ENCODE peak calls at places on chromosome X, in seven cellular contexts. One of them, this sample, is unnamed.

GRCh38 chrX:155334486-155335316 is at the start of gene CLIC2:
- DNase-seq in HCT116: no peak
- DNase-seq in neural progenitor cell: no peak
- DNase-seq in hepatocyte: peak
- DNase-seq in MM.1S: peak
- DNase-seq in GM23338: no peak
- DNase-seq in GM23248: peak
- DNase-seq in this sample: peak

GRCh38 chrX:53883196-53883595 is 161.1 kb downstream of the PHF8 start:
- DNase-seq in GM23248: no peak
- DNase-seq in GM23338: no peak
- DNase-seq in hepatocyte: no peak
- DNase-seq in HCT116: no peak
- DNase-seq in MM.1S: no peak
- DNase-seq in neural progenitor cell: no peak
- DNase-seq in this sample: no peak

GRCh38 chrX:17944833-17945497 is 83.9 kb upstream of the RAI2 start:
- DNase-seq in GM23338: peak
- DNase-seq in hepatocyte: peak
- DNase-seq in GM23248: peak
- DNase-seq in neural progenitor cell: peak
- DNase-seq in MM.1S: peak
- DNase-seq in HCT116: no peak
- DNase-seq in this sample: peak

GRCh38 chrX:46488712-46489111 is 56.5 kb downstream of the ZNF674 start:
- DNase-seq in HCT116: no peak
- DNase-seq in GM23338: peak
- DNase-seq in neural progenitor cell: peak
- DNase-seq in GM23248: no peak
- DNase-seq in hepatocyte: no peak
- DNase-seq in MM.1S: no peak
- DNase-seq in this sample: no peak

GRCh38 chrX:115968436-115969252 is 201.9 kb upstream of the AGTR2 start:
- DNase-seq in HCT116: peak
- DNase-seq in hepatocyte: peak
- DNase-seq in MM.1S: peak
- DNase-seq in GM23248: peak
- DNase-seq in GM23338: peak
- DNase-seq in neural progenitor cell: peak
- DNase-seq in this sample: no peak

GRCh38 chrX:96435636-96436035 is 249.0 kb upstream of the DIAPH2 start:
- DNase-seq in hepatocyte: no peak
- DNase-seq in HCT116: no peak
- DNase-seq in GM23338: no peak
- DNase-seq in neural progenitor cell: no peak
- DNase-seq in MM.1S: no peak
- DNase-seq in GM23248: peak
- DNase-seq in this sample: no peak

GRCh38 chrX:146224442-146224841 is 406.8 kb downstream of the SLITRK2 start:
- DNase-seq in MM.1S: peak
- DNase-seq in hepatocyte: peak
- DNase-seq in HCT116: no peak
- DNase-seq in GM23248: no peak
- DNase-seq in neural progenitor cell: peak
- DNase-seq in GM23338: peak
- DNase-seq in this sample: peak

GRCh38 chrX:111375747-111376146 is 36.2 kb downstream of the DCX start:
- DNase-seq in HCT116: no peak
- DNase-seq in MM.1S: no peak
- DNase-seq in hepatocyte: peak
- DNase-seq in neural progenitor cell: peak
- DNase-seq in GM23248: peak
- DNase-seq in GM23338: peak
- DNase-seq in this sample: no peak

GRCh38 chrX:129875669-129876068 is 30.3 kb upstream of the UTP14A start:
- DNase-seq in GM23248: peak
- DNase-seq in neural progenitor cell: no peak
- DNase-seq in GM23338: no peak
- DNase-seq in HCT116: no peak
- DNase-seq in hepatocyte: no peak
- DNase-seq in MM.1S: no peak
- DNase-seq in this sample: peak

GRCh38 chrX:99468993-99469392 is 941.1 kb downstream of the PCDH19 start:
- DNase-seq in GM23338: no peak
- DNase-seq in MM.1S: no peak
- DNase-seq in hepatocyte: no peak
- DNase-seq in HCT116: no peak
- DNase-seq in neural progenitor cell: no peak
- DNase-seq in GM23248: no peak
- DNase-seq in this sample: no peak

GRCh38 chrX:115957862-115958490 is 212.6 kb upstream of the AGTR2 start:
- DNase-seq in GM23338: peak
- DNase-seq in neural progenitor cell: peak
- DNase-seq in hepatocyte: no peak
- DNase-seq in GM23248: no peak
- DNase-seq in MM.1S: peak
- DNase-seq in HCT116: no peak
- DNase-seq in this sample: peak

GRCh38 chrX:113390531-113390930 is 549.9 kb upstream of the AMOT start:
- DNase-seq in GM23248: no peak
- DNase-seq in neural progenitor cell: no peak
- DNase-seq in GM23338: no peak
- DNase-seq in hepatocyte: no peak
- DNase-seq in HCT116: no peak
- DNase-seq in MM.1S: peak
- DNase-seq in this sample: peak

GRCh38 chrX:33434256-33435092 is 223.1 kb upstream of the DMD start:
- DNase-seq in hepatocyte: peak
- DNase-seq in GM23338: peak
- DNase-seq in neural progenitor cell: peak
- DNase-seq in HCT116: no peak
- DNase-seq in GM23248: peak
- DNase-seq in MM.1S: peak
- DNase-seq in this sample: peak

GRCh38 chrX:122622800-122623199 is 561.3 kb upstream of the GRIA3 start:
- DNase-seq in HCT116: no peak
- DNase-seq in GM23248: no peak
- DNase-seq in GM23338: no peak
- DNase-seq in hepatocyte: no peak
- DNase-seq in MM.1S: no peak
- DNase-seq in neural progenitor cell: peak
- DNase-seq in this sample: no peak

GRCh38 chrX:104662694-104663093 is 96.7 kb downstream of the IL1RAPL2 start:
- DNase-seq in GM23248: no peak
- DNase-seq in HCT116: no peak
- DNase-seq in neural progenitor cell: no peak
- DNase-seq in GM23338: no peak
- DNase-seq in hepatocyte: no peak
- DNase-seq in MM.1S: no peak
- DNase-seq in this sample: no peak

GRCh38 chrX:13763489-13763888 is 28.9 kb downstream of the OFD1 start:
- DNase-seq in HCT116: no peak
- DNase-seq in neural progenitor cell: peak
- DNase-seq in GM23248: no peak
- DNase-seq in hepatocyte: no peak
- DNase-seq in MM.1S: no peak
- DNase-seq in GM23338: peak
- DNase-seq in this sample: no peak

GRCh38 chrX:134181261-134181660 is 55.7 kb upstream of the CCDC160 start:
- DNase-seq in MM.1S: no peak
- DNase-seq in neural progenitor cell: peak
- DNase-seq in GM23338: peak
- DNase-seq in GM23248: no peak
- DNase-seq in HCT116: no peak
- DNase-seq in hepatocyte: no peak
- DNase-seq in this sample: no peak

GRCh38 chrX:104310084-104310483 is 55.4 kb upstream of the ESX1 start:
- DNase-seq in MM.1S: no peak
- DNase-seq in GM23338: no peak
- DNase-seq in neural progenitor cell: no peak
- DNase-seq in GM23248: peak
- DNase-seq in HCT116: no peak
- DNase-seq in hepatocyte: no peak
- DNase-seq in this sample: peak

GRCh38 chrX:118730500-118731247 is 3.3 kb downstream of the IL13RA1 start:
- DNase-seq in MM.1S: no peak
- DNase-seq in GM23248: peak
- DNase-seq in HCT116: no peak
- DNase-seq in neural progenitor cell: no peak
- DNase-seq in GM23338: no peak
- DNase-seq in hepatocyte: no peak
- DNase-seq in this sample: peak
- TF ChIP-seq EZH2phosphoT487 in MM.1S: no peak
- TF ChIP-seq EZH2phosphoT487 in GM23248: no peak
- TF ChIP-seq EZH2phosphoT487 in HCT116: no peak
- TF ChIP-seq EZH2phosphoT487 in neural progenitor cell: no peak
- TF ChIP-seq EZH2phosphoT487 in GM23338: no peak
- TF ChIP-seq EZH2phosphoT487 in hepatocyte: no peak
- TF ChIP-seq EZH2phosphoT487 in this sample: no peak

GRCh38 chrX:48831136-48831908 is 4.1 kb downstream of the PCSK1N start:
- DNase-seq in HCT116: no peak
- DNase-seq in MM.1S: no peak
- DNase-seq in GM23338: peak
- DNase-seq in hepatocyte: no peak
- DNase-seq in neural progenitor cell: peak
- DNase-seq in GM23248: no peak
- DNase-seq in this sample: no peak

GRCh38 chrX:48829016-48829735 is 2.9 kb downstream of the ERAS start:
- DNase-seq in GM23248: no peak
- DNase-seq in GM23338: no peak
- DNase-seq in HCT116: no peak
- DNase-seq in neural progenitor cell: no peak
- DNase-seq in hepatocyte: no peak
- DNase-seq in MM.1S: no peak
- DNase-seq in this sample: no peak

GRCh38 chrX:48833531-48834138 is 1.8 kb downstream of the PCSK1N start:
- DNase-seq in HCT116: no peak
- DNase-seq in GM23248: no peak
- DNase-seq in GM23338: no peak
- DNase-seq in hepatocyte: no peak
- DNase-seq in neural progenitor cell: no peak
- DNase-seq in MM.1S: no peak
- DNase-seq in this sample: peak

GRCh38 chrX:48834383-48834709 is 1.1 kb downstream of the PCSK1N start:
- DNase-seq in HCT116: no peak
- DNase-seq in MM.1S: no peak
- DNase-seq in neural progenitor cell: no peak
- DNase-seq in GM23248: no peak
- DNase-seq in GM23338: no peak
- DNase-seq in hepatocyte: no peak
- DNase-seq in this sample: peak

GRCh38 chrX:48831909-48832291 is 3.5 kb downstream of the PCSK1N start:
- DNase-seq in HCT116: no peak
- DNase-seq in GM23248: no peak
- DNase-seq in MM.1S: no peak
- DNase-seq in GM23338: peak
- DNase-seq in neural progenitor cell: peak
- DNase-seq in hepatocyte: no peak
- DNase-seq in this sample: no peak
- TF ChIP-seq EZH2 in HCT116: no peak
- TF ChIP-seq EZH2 in GM23248: no peak
- TF ChIP-seq EZH2 in MM.1S: no peak
- TF ChIP-seq EZH2 in GM23338: no peak
- TF ChIP-seq EZH2 in neural progenitor cell: peak
- TF ChIP-seq EZH2 in hepatocyte: peak
- TF ChIP-seq EZH2 in this sample: no peak

DNA sequence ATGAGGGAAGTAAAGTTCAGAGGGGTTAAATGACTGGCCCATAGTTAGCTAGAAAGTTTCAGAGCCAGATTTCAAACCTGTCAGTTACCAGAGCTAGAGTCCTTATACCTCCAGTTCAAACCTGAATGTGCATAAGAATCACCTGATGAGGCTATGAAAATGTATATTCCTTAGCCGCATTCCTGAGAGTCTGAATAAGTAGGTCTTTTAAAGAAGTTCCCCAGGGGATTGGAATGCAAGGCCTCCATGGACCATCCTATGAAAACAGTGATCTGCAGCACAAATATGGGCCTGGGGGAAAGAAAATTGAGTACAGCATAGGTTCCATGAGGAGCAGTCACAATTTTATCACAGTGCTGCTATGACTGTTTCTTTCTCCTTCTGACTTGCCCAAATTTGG is 263.9 kb upstream of the CXorf66 start:
- DNase-seq in GM23338: peak
- DNase-seq in hepatocyte: no peak
- DNase-seq in MM.1S: no peak
- DNase-seq in GM23248: no peak
- DNase-seq in neural progenitor cell: no peak
- DNase-seq in HCT116: no peak
- DNase-seq in this sample: no peak
- TF ChIP-seq EZH2phosphoT487 in GM23338: no peak
- TF ChIP-seq EZH2phosphoT487 in hepatocyte: no peak
- TF ChIP-seq EZH2phosphoT487 in MM.1S: no peak
- TF ChIP-seq EZH2phosphoT487 in GM23248: no peak
- TF ChIP-seq EZH2phosphoT487 in neural progenitor cell: no peak
- TF ChIP-seq EZH2phosphoT487 in HCT116: no peak
- TF ChIP-seq EZH2phosphoT487 in this sample: no peak

GRCh38 chrX:153883163-153883843 is 2.7 kb downstream of the L1CAM start:
- DNase-seq in hepatocyte: no peak
- DNase-seq in MM.1S: no peak
- DNase-seq in GM23248: no peak
- DNase-seq in HCT116: no peak
- DNase-seq in neural progenitor cell: no peak
- DNase-seq in GM23338: peak
- DNase-seq in this sample: no peak

GRCh38 chrX:153886915-153887314 is 942 bp upstream of the L1CAM start:
- DNase-seq in neural progenitor cell: no peak
- DNase-seq in GM23248: no peak
- DNase-seq in HCT116: no peak
- DNase-seq in GM23338: peak
- DNase-seq in hepatocyte: no peak
- DNase-seq in MM.1S: no peak
- DNase-seq in this sample: no peak

GRCh38 chrX:153884136-153885076 is 1.6 kb downstream of the L1CAM start:
- DNase-seq in GM23248: no peak
- DNase-seq in MM.1S: no peak
- DNase-seq in GM23338: peak
- DNase-seq in neural progenitor cell: no peak
- DNase-seq in hepatocyte: no peak
- DNase-seq in HCT116: peak
- DNase-seq in this sample: peak

GRCh38 chrX:153885968-153886903 is at the start of gene L1CAM:
- DNase-seq in GM23248: peak
- DNase-seq in MM.1S: no peak
- DNase-seq in hepatocyte: no peak
- DNase-seq in HCT116: no peak
- DNase-seq in neural progenitor cell: peak
- DNase-seq in GM23338: peak
- DNase-seq in this sample: peak

DNA sequence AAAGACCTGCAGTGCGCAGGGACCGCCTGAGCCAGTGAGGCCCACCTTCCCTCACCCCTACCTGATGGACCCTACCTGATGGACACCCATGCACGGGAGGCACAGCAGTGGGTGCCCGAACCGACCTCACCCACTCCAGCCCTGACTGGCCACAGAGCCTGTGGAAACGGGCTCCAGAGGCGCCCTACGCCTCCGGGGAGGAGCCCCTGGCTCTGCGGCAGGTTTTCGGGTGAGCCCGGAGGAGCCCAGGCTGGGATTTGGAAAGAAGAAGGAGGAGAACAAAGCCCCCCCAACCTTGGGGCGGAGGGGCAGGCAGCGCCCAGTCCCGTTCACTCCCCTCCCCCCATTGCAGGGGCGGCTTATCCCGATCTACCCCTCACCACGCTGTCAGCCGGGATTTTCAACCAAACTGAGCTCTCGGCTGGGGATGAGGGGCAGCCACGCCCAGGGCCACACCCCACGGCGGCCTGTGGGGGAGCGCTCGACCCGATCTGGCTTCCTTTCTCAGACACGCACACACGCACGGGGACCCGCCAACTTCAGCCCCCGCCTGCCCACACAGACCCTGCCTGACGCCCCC is 675 bp downstream of the L1CAM start:
- DNase-seq in GM23248: no peak
- DNase-seq in HCT116: no peak
- DNase-seq in neural progenitor cell: no peak
- DNase-seq in hepatocyte: no peak
- DNase-seq in MM.1S: no peak
- DNase-seq in GM23338: no peak
- DNase-seq in this sample: no peak
- TF ChIP-seq EZH2 in GM23248: peak
- TF ChIP-seq EZH2 in HCT116: no peak
- TF ChIP-seq EZH2 in neural progenitor cell: no peak
- TF ChIP-seq EZH2 in hepatocyte: no peak
- TF ChIP-seq EZH2 in MM.1S: no peak
- TF ChIP-seq EZH2 in GM23338: no peak
- TF ChIP-seq EZH2 in this sample: no peak

This sample was measured in PC-3.